ENCODE peak calls at places on chromosomes 7 and 10, in six cellular contexts. Z, J, F, B, V and R are unnamed samples.

GRCh38 chr10:102650655-102651454 is 6.6 kb downstream of the TRIM8 start:
- DNase-seq in Z (no peak), J (no peak), F (no peak), B (no peak), V (no peak), R (no peak)

GRCh38 chr7:106356-106755 is 86.0 kb upstream of the FAM20C start:
- DNase-seq in Z (no peak), J (no peak), F (no peak), B (no peak), V (no peak), R (no peak)

GRCh38 chr10:106401161-106401560 is 763.3 kb downstream of the SORCS1 start:
- DNase-seq in Z (no peak), J (no peak), F (no peak), B (no peak), V (peak), R (no peak)

GRCh38 chr7:2029211-2029905 is 203.4 kb downstream of the MAD1L1 start:
- DNase-seq in Z (no peak), J (peak), F (no peak), B (no peak), V (no peak), R (no peak)

GRCh38 chr7:149334930-149335329 is 72.9 kb downstream of the ZNF783 start:
- DNase-seq in Z (no peak), J (no peak), F (peak), B (no peak), V (peak), R (no peak)

GRCh38 chr10:70300908-70301597 is 17.2 kb upstream of the NPFFR1 start:
- DNase-seq in Z (no peak), J (no peak), F (no peak), B (no peak), V (no peak), R (no peak)

GRCh38 chr10:7915923-7916322 is 97.6 kb downstream of the TAF3 start:
- DNase-seq in Z (no peak), J (no peak), F (peak), B (no peak), V (peak), R (no peak)

GRCh38 chr10:58266826-58267712 is 625 bp downstream of the IPMK start:
- DNase-seq in Z (peak), J (peak), F (no peak), B (no peak), V (peak), R (no peak)

GRCh38 chr10:87589653-87590052 is 70.0 kb upstream of the PAPSS2 start:
- DNase-seq in Z (no peak), J (no peak), F (peak), B (no peak), V (no peak), R (peak)

GRCh38 chr10:99285846-99286245 is 43.3 kb upstream of the CNNM1 start:
- DNase-seq in Z (no peak), J (no peak), F (no peak), B (no peak), V (no peak), R (no peak)

GRCh38 chr7:44087914-44088838 is 5.8 kb upstream of the POLM start:
- DNase-seq in Z (peak), J (peak), F (peak), B (no peak), V (peak), R (peak)

GRCh38 chr7:155918720-155919399 is 106.6 kb upstream of the SHH start:
- DNase-seq in Z (peak), J (no peak), F (peak), B (no peak), V (peak), R (no peak)

GRCh38 chr10:78655941-78656340 is 412.8 kb upstream of the ZMIZ1 start:
- DNase-seq in Z (no peak), J (no peak), F (no peak), B (no peak), V (no peak), R (no peak)

GRCh38 chr7:48130658-48131108 is 40.6 kb upstream of the ABCA13 start:
- DNase-seq in Z (no peak), J (no peak), F (no peak), B (no peak), V (no peak), R (no peak)

GRCh38 chr10:13708256-13708990 is 121.7 kb downstream of the PRPF18 start:
- DNase-seq in Z (no peak), J (no peak), F (no peak), B (no peak), V (no peak), R (no peak)

GRCh38 chr10:1153805-1154351 is 97.7 kb downstream of the WDR37 start:
- DNase-seq in Z (peak), J (no peak), F (no peak), B (peak), V (no peak), R (no peak)

GRCh38 chr10:74923556-74923955 is 97.2 kb downstream of the KAT6B start:
- DNase-seq in Z (no peak), J (no peak), F (no peak), B (no peak), V (peak), R (no peak)

DNA sequence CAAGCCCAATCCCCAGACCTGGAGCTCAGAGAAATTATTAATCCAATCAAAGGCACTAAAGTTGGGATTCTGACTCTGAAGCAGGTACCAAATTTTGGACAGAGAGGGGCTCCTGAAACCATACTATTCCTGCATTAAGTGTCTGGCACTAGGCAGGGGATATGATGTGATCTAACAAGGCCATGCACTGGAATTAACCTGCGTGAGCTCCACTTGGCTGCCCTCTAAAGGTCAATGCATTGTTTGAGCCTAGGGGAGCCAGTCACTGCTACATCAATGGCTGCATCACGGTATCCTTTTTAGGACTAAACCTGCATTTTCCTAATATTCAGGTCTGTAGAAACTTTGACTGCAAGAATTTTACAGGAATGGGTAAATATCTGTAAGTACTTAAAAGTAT is 42.1 kb downstream of the ST8SIA6 start:
- DNase-seq in Z (no peak), J (no peak), F (no peak), B (no peak), V (no peak), R (no peak)
- TF ChIP-seq CTCF in Z (no peak), J (no peak), F (no peak), B (no peak), V (no peak), R (no peak)

GRCh38 chr10:44925811-44926760 is 14.9 kb downstream of the TMEM72 start:
- DNase-seq in Z (no peak), J (peak), F (no peak), B (no peak), V (no peak), R (no peak)

GRCh38 chr10:44926771-44927751 is 15.9 kb downstream of the TMEM72 start:
- DNase-seq in Z (no peak), J (peak), F (no peak), B (no peak), V (peak), R (no peak)

GRCh38 chr10:44930904-44931620 is 19.9 kb downstream of the TMEM72 start:
- DNase-seq in Z (no peak), J (peak), F (no peak), B (peak), V (no peak), R (no peak)

GRCh38 chr10:44929356-44930113 is 18.4 kb downstream of the TMEM72 start:
- DNase-seq in Z (no peak), J (peak), F (no peak), B (no peak), V (no peak), R (no peak)

DNA sequence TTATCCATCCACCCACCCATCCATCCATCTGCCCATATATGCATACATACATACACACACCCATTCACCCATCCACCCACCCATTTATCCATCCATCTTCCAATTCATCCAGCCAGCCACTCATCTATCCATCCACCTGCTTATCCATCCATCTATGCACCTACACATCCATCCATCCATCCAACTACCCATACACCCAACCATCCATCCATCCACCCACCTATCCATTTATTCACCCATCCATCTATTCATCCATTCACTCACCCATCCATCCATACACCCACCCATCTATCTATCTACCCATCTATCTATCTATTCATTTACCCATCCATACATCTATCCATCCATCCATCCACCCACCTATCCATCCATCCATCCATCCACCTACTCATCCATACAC is 17.3 kb downstream of the TMEM72 start:
- DNase-seq in Z (no peak), J (peak), F (no peak), B (no peak), V (no peak), R (no peak)
- TF ChIP-seq CTCF in Z (no peak), J (no peak), F (no peak), B (no peak), V (no peak), R (no peak)

GRCh38 chr7:23356726-23357125 is 57.6 kb downstream of the MALSU1 start:
- DNase-seq in Z (no peak), J (no peak), F (peak), B (no peak), V (no peak), R (no peak)

GRCh38 chr7:23353172-23353571 is 54.0 kb downstream of the MALSU1 start:
- DNase-seq in Z (no peak), J (no peak), F (no peak), B (no peak), V (no peak), R (no peak)

GRCh38 chr7:23358152-23358674 is 59.1 kb downstream of the MALSU1 start:
- DNase-seq in Z (no peak), J (no peak), F (no peak), B (no peak), V (no peak), R (no peak)

GRCh38 chr7:23356168-23356567 is 57.0 kb downstream of the MALSU1 start:
- DNase-seq in Z (no peak), J (no peak), F (no peak), B (no peak), V (no peak), R (no peak)

GRCh38 chr7:23357190-23358093 is 58.3 kb downstream of the MALSU1 start:
- DNase-seq in Z (no peak), J (no peak), F (no peak), B (no peak), V (peak), R (no peak)
- TF ChIP-seq CTCF in Z (no peak), J (no peak), F (peak), B (no peak), V (peak), R (no peak)

GRCh38 chr10:3231951-3232730 is 59.6 kb upstream of the PITRM1 start:
- DNase-seq in Z (no peak), J (peak), F (peak), B (no peak), V (peak), R (no peak)
- TF ChIP-seq CTCF in Z (no peak), J (no peak), F (peak), B (no peak), V (peak), R (peak)

GRCh38 chr10:71821909-71822763 is 28.9 kb downstream of the PSAP start:
- DNase-seq in Z (no peak), J (no peak), F (peak), B (no peak), V (no peak), R (no peak)

GRCh38 chr10:71827828-71828227 is 23.2 kb downstream of the PSAP start:
- DNase-seq in Z (no peak), J (no peak), F (no peak), B (no peak), V (no peak), R (no peak)

GRCh38 chr10:71823356-71823755 is 27.7 kb downstream of the PSAP start:
- DNase-seq in Z (no peak), J (no peak), F (no peak), B (no peak), V (no peak), R (no peak)

GRCh38 chr10:71828702-71829101 is 22.3 kb downstream of the PSAP start:
- DNase-seq in Z (no peak), J (no peak), F (no peak), B (no peak), V (no peak), R (no peak)

DNA sequence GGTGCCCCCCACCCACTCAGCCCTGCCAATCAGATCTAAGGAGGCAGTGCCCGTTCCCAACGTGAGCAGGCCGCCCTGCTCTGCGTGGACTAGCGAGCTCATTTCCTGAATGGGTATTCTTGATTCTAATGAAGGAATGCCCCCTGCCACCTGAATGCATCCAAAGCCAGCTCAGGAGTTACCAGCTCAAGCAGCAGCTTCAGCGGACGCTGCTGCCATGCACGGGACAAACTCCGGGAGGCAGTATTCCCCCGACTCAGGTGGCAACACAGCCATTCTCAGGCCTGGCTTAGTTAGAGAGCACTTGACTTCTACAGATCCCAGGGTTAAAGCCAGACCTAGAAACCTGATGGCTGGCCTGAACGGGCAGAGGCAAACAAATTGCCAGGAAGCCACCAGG is 25.8 kb downstream of the PSAP start:
- DNase-seq in Z (no peak), J (no peak), F (no peak), B (no peak), V (no peak), R (no peak)
- TF ChIP-seq CTCF in Z (no peak), J (no peak), F (peak), B (no peak), V (peak), R (no peak)

GRCh38 chr7:23713285-23714235 is 3.5 kb downstream of the STK31 start:
- DNase-seq in Z (no peak), J (no peak), F (peak), B (no peak), V (peak), R (peak)

GRCh38 chr7:23715099-23715498 is 5.1 kb downstream of the STK31 start:
- DNase-seq in Z (no peak), J (no peak), F (no peak), B (no peak), V (no peak), R (no peak)

GRCh38 chr7:23710000-23710399 is at the start of gene STK31:
- DNase-seq in Z (no peak), J (no peak), F (no peak), B (no peak), V (no peak), R (no peak)

GRCh38 chr7:23714579-23714978 is 4.6 kb downstream of the STK31 start:
- DNase-seq in Z (no peak), J (no peak), F (no peak), B (no peak), V (no peak), R (no peak)

DNA sequence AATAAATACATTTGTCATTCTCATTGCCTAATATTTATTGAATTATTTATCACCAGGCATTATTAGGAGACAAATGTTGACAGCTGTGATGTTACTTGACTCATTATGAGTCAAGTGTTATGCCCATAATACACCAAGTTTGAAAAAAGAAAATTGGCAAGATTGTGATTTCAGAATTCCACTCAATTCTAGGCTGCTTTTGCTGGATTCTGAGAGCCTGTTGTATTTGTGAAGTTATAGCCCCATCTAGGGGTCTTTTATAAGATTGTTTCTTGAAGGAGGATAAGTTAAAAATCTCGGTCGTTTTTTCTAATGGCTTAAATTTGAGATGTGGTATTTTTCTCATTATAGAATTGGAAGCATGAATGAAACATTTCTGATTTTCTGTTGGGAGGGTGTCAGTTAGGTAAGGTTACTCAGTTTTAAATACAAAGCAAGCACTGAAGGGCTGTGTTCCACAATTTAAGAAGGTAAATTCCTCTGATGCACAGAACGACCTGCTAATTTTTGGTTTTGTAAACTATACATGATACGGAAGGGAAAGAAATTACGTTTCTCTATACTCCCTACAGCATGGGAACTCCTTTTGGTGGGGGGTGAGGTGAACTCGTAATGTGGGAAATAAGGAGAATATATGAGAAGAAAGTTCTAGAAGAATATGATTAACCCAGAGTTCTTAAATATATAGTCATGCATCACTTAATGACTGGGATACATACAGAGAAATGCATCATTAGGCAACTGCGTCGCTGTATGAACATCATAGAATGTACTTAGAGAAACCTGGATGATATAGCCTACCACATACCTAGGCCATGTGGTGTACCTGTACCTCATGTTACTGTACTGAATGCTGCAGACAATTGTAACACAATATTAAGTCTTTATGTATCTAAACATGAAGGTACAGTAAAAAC is 2.6 kb downstream of the STK31 start:
- DNase-seq in Z (no peak), J (no peak), F (peak), B (no peak), V (peak), R (peak)
- TF ChIP-seq CTCF in Z (peak), J (peak), F (peak), B (peak), V (peak), R (peak)